ENCODE peak calls at places on chromosome X, in seven cellular contexts. B, V, I, D, O, F and E are unnamed samples.

GRCh38 chrX:124406294-124407013 is 60.1 kb downstream of the SH2D1A start:
- DNase-seq in V (no peak), O (no peak), I (peak; percentile 36), F (no peak), D (peak; percentile 46), B (peak; percentile 54), E (peak; percentile 37)

GRCh38 chrX:26788402-26788998 is 572.5 kb downstream of the MAGEB5 start:
- DNase-seq in D (no peak), F (no peak), O (no peak), B (no peak), I (no peak), V (no peak), E (no peak)

GRCh38 chrX:103378990-103379389 is 2.7 kb downstream of the BEX3 start:
- DNase-seq in O (no peak), V (no peak), I (no peak), D (peak; percentile 26), B (no peak), F (no peak), E (no peak)

GRCh38 chrX:9847071-9847470 is 60.8 kb downstream of the SHROOM2 start:
- DNase-seq in V (no peak), F (peak; percentile 56), O (no peak), D (peak; percentile 72), B (peak; percentile 87), I (no peak), E (no peak)

GRCh38 chrX:97479491-97479890 is 595.8 kb downstream of the RPA4 start:
- DNase-seq in F (no peak), V (no peak), D (no peak), I (no peak), B (no peak), O (no peak), E (no peak)

GRCh38 chrX:3461824-3462508 is 115.5 kb upstream of the MXRA5 start:
- DNase-seq in V (no peak), I (no peak), F (no peak), D (no peak), B (no peak), O (no peak), E (no peak)

GRCh38 chrX:73561791-73562190 is 1.2 kb upstream of the CHIC1 start:
- DNase-seq in F (no peak), D (peak; percentile 37), B (no peak), O (no peak), V (no peak), I (no peak), E (no peak)

GRCh38 chrX:24264383-24264782 is 49.5 kb downstream of the SUPT20HL2 start:
- DNase-seq in F (no peak), B (peak; percentile 22), O (no peak), D (peak; percentile 13), V (no peak), I (no peak), E (no peak)

GRCh38 chrX:108230562-108230961 is 139.0 kb downstream of the ATG4A start:
- DNase-seq in I (no peak), B (peak; percentile 16), V (no peak), O (no peak), D (no peak), F (no peak), E (no peak)

GRCh38 chrX:107826286-107827136 is 845 bp downstream of the MID2 start:
- DNase-seq in V (peak; percentile 38), O (no peak), D (peak; percentile 42), F (no peak), I (peak; percentile 36), B (peak; percentile 77), E (peak; percentile 60)

GRCh38 chrX:45524296-45524695 is 323.6 kb upstream of the DIPK2B start:
- DNase-seq in I (no peak), D (peak; percentile 67), F (no peak), V (no peak), B (no peak), O (no peak), E (no peak)

GRCh38 chrX:45006002-45006800 is 133.2 kb downstream of the KDM6A start:
- DNase-seq in F (no peak), I (no peak), B (no peak), V (peak; percentile 49), D (peak; percentile 29), O (no peak), E (peak; percentile 70)

GRCh38 chrX:133819546-133819945 is 165.8 kb downstream of the GPC3 start:
- DNase-seq in F (no peak), B (no peak), V (no peak), O (no peak), D (no peak), I (no peak), E (no peak)

GRCh38 chrX:150489359-150490015 is 78.9 kb upstream of the MTM1 start:
- DNase-seq in D (no peak), O (no peak), B (no peak), I (no peak), F (peak; percentile 7), V (no peak), E (peak; percentile 37)
- H3K4ac ChIP-seq in D (no peak overlapping the region), O (no peak overlapping the region), B (no peak overlapping the region), I (no peak overlapping the region), F (no peak overlapping the region), V (no peak overlapping the region), E (no peak overlapping the region)

GRCh38 chrX:997631-998137 is 214.8 kb downstream of the CRLF2 start:
- DNase-seq in V (peak; percentile 75), O (peak; percentile 39), I (peak; percentile 56), D (no peak), B (no peak), F (no peak), E (peak; percentile 44)
- H3K4ac ChIP-seq in V (peak overlapping the region; percentile 67), O (no peak overlapping the region), I (no peak overlapping the region), D (no peak overlapping the region), B (no peak overlapping the region), F (no peak overlapping the region), E (no peak overlapping the region)

GRCh38 chrX:69072486-69073006 is 92.7 kb downstream of the PJA1 start:
- DNase-seq in F (no peak), O (no peak), I (no peak), V (no peak), D (no peak), B (no peak), E (no peak)

GRCh38 chrX:69069086-69069445 is 96.2 kb downstream of the PJA1 start:
- DNase-seq in B (no peak), F (no peak), D (no peak), V (no peak), I (no peak), O (no peak), E (no peak)

GRCh38 chrX:69073241-69073640 is 92.0 kb downstream of the PJA1 start:
- DNase-seq in B (no peak), F (no peak), O (no peak), V (no peak), D (no peak), I (no peak), E (no peak)

GRCh38 chrX:69069876-69070275 is 95.4 kb downstream of the PJA1 start:
- DNase-seq in I (no peak), V (no peak), O (no peak), F (no peak), B (no peak), D (no peak), E (no peak)

DNA sequence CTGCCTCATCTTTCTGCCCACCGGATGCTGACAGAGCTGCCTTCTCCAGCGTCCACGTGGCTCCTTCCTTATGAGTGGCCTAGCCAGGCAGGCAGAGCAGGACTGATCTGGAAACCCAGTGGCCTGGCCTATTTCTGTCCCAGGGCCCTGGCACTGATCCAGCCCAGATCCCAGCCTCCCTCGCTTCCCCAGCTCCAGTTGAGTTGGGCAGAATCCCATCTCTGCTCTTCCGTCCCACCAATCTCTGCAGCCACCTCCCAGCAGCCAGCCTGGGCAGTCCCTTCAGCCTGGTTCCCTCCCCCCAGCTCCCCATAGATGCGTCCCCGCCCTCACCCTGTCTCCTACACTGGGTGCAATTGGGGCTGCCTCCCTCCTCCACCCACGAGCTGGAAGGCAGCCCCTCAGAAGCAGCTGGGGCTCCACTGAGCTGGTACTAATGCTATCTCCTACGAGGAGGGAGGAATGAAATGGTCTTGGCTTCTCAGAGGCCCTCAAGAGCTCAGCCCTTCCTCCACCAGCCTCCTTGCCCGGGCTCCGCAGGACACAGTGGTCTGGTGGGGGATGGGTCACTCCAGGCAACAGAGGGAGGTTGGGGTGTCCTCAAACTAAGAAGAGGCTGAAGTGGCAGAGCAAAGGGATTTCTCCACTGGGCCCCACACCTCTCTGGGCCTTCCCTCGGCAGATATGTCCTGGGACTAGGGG is 94.2 kb downstream of the PJA1 start:
- DNase-seq in I (no peak), O (no peak), B (no peak), V (no peak), D (no peak), F (no peak), E (no peak)
- H3K4ac ChIP-seq in I (no peak overlapping the region), O (no peak overlapping the region), B (peak overlapping the region; percentile 41), V (no peak overlapping the region), D (no peak overlapping the region), F (no peak overlapping the region), E (no peak overlapping the region)

DNA sequence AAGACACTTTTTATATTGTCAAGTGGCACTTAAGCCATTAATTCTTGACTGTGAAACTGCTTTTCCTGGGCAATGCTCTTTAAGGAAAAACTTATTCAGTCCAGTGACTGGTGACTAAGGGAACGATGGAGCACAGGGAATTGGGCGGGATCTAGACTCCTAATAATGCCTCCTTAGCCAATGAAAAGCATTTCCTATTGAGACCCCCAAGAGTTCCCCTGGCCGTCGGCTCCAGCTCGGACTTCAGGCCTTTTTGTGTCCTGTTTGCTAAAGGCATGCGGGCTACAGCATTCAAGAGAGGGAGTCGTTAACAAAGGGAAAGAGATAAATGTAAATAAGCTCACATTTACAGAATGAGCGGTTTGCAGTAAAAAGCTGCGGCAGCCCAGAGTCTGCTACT is at the start of gene LPAR4:
- DNase-seq in F (no peak), B (peak; percentile 13), O (peak; percentile 36), I (peak; percentile 69), V (peak; percentile 64), D (no peak), E (peak; percentile 74)
- H3K4ac ChIP-seq in F (no peak within 1 kb of the TSS), B (no peak within 1 kb of the TSS), O (no peak within 1 kb of the TSS), I (no peak within 1 kb of the TSS), V (no peak within 1 kb of the TSS), D (no peak within 1 kb of the TSS), E (no peak within 1 kb of the TSS)